ENCODE peak calls at places on chromosomes 2 and 18, in five cellular contexts. N, C, U, Q and Z are unnamed samples.

GRCh38 chr2:24313744-24314632 is 46.3 kb downstream of the ITSN2 start:
- DNase-seq in Q (no peak), C (no peak), N (no peak), U (no peak), Z (no peak)

GRCh38 chr18:74290831-74291770 is 662 bp downstream of the CYB5A start:
- DNase-seq in U (peak; percentile 71), Q (peak; percentile 79), N (no peak), C (no peak), Z (no peak)

GRCh38 chr2:11406492-11407381 is 59.2 kb downstream of the E2F6 start:
- DNase-seq in U (no peak), C (peak; percentile 53), N (no peak), Q (no peak), Z (no peak)

GRCh38 chr18:45670281-45670962 is 53.6 kb upstream of the SLC14A1 start:
- DNase-seq in Q (no peak), N (no peak), C (peak; percentile 53), U (no peak), Z (no peak)

GRCh38 chr18:63823516-63824219 is 48.5 kb downstream of the SERPINB7 start:
- DNase-seq in U (peak; percentile 40), Q (peak; percentile 51), N (no peak), C (peak; percentile 23), Z (no peak)

GRCh38 chr2:127103243-127104165 is 3.5 kb downstream of the BIN1 start:
- DNase-seq in C (peak; percentile 16), Q (no peak), N (no peak), U (no peak), Z (peak; percentile 57)

GRCh38 chr18:76055025-76055424 is 440.0 kb downstream of the ZNF516 start:
- DNase-seq in C (no peak), Q (no peak), U (no peak), N (no peak), Z (no peak)

GRCh38 chr2:106642679-106643078 is 155.5 kb downstream of the CD8B2 start:
- DNase-seq in Q (no peak), N (no peak), C (no peak), U (no peak), Z (no peak)

GRCh38 chr18:79936641-79937040 is 14.8 kb downstream of the SLC66A2 start:
- DNase-seq in U (no peak), Q (peak; percentile 34), C (peak; percentile 12), N (no peak), Z (peak; percentile 61)

GRCh38 chr2:182064024-182064880 is 78.6 kb downstream of the PPP1R1C start:
- DNase-seq in Q (no peak), C (peak; percentile 37), U (no peak), N (no peak), Z (no peak)

GRCh38 chr2:10709290-10709939 is 12.0 kb upstream of the ATP6V1C2 start:
- DNase-seq in Q (no peak), N (no peak), U (peak; percentile 56), C (no peak), Z (no peak)

GRCh38 chr2:212249451-212249850 is 289.2 kb downstream of the ERBB4 start:
- DNase-seq in Q (no peak), U (no peak), N (no peak), C (no peak), Z (no peak)

GRCh38 chr2:128602038-128602698 is 283.5 kb upstream of the HS6ST1 start:
- DNase-seq in C (no peak), Q (peak; percentile 24), N (no peak), U (no peak), Z (peak; percentile 26)

GRCh38 chr2:189512879-189513278 is 67.7 kb downstream of the SLC40A1 start:
- DNase-seq in C (no peak), Q (no peak), U (no peak), N (no peak), Z (no peak)

GRCh38 chr18:11501352-11501751 is 108.0 kb upstream of the SLC35G4 start:
- DNase-seq in Q (no peak), C (no peak), N (no peak), U (no peak), Z (no peak)
- H3K9me3 ChIP-seq in Q (no peaks in the 10 kb centered on the region), C (no peaks in the 10 kb centered on the region), N (no peaks in the 10 kb centered on the region), U (no peaks in the 10 kb centered on the region), Z (no peaks in the 10 kb centered on the region)

DNA sequence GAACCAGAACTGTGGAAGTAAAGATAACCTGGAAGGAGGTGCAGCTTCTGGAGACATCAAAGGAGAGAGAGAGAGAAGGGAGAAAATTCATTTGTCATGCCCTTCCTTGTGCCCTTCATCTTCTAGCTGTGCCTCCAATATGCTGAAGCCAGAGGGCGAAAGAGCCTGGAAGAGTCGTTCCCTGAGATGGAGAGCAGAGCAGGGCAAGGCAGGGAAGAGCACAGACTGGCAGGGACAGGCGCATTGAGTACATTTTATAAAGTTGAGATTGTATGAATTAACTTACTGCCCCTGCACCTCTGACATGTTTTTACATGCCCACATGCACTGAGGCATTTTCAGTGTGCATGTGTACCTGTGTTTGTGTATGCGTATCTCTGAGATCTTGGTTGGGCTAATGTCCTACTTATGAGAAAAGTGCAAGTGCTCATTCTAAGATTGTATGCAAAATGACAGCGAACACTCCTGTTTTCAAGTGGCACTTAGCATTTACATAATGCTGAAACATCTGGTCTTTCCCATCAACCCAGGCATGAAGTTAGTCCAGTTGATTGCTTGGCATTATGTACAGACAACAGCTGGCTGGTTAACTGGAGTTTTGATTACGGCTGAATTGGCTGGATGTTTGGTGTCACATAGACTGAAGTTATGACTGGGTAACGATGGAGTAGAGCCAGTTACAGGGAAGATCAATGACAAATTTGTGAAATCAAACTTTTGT is 23.7 kb upstream of the MMADHC start:
- DNase-seq in C (no peak), Q (no peak), U (peak; percentile 49), N (no peak), Z (no peak)
- TF ChIP-seq CTCF in C (no peak), Q (peak; percentile 14), U (peak; percentile 54), N (no peak), Z (no peak)

DNA sequence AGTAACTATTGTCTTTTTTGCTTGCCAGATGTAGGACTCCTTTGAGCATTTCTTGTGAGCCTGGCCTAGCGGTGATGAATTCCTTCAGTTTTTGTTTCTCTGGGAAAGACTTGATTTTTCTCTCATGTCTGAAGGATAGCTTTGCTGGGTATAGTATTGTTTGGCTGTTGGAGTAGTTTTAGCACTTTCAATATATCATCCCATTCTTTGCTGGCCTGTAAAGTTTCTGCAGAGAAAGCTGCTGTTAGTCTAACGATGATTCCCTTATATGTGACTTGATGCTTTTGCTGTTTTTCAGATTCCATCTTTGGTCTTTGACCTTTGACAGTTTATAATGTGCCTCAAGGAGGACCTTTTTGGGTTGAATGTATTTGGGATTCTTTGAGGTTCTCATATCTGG is 12.7 kb downstream of the ZDBF2 start:
- DNase-seq in C (no peak), Q (no peak), U (no peak), N (no peak), Z (no peak)
- H3K27ac ChIP-seq in C (no peak overlapping the region), Q (no peak overlapping the region), U (no peak overlapping the region), N (no peak overlapping the region), Z (no peak overlapping the region)

GRCh38 chr2:218582085-218582484 is 13.4 kb downstream of the CNOT9 start:
- DNase-seq in Q (no peak), U (no peak), C (no peak), N (no peak), Z (no peak)

GRCh38 chr2:218576854-218577253 is 8.2 kb downstream of the CNOT9 start:
- DNase-seq in C (no peak), N (no peak), Q (no peak), U (no peak), Z (no peak)

GRCh38 chr2:218578272-218578877 is 9.7 kb downstream of the CNOT9 start:
- DNase-seq in C (no peak), Q (no peak), U (no peak), N (no peak), Z (no peak)

DNA sequence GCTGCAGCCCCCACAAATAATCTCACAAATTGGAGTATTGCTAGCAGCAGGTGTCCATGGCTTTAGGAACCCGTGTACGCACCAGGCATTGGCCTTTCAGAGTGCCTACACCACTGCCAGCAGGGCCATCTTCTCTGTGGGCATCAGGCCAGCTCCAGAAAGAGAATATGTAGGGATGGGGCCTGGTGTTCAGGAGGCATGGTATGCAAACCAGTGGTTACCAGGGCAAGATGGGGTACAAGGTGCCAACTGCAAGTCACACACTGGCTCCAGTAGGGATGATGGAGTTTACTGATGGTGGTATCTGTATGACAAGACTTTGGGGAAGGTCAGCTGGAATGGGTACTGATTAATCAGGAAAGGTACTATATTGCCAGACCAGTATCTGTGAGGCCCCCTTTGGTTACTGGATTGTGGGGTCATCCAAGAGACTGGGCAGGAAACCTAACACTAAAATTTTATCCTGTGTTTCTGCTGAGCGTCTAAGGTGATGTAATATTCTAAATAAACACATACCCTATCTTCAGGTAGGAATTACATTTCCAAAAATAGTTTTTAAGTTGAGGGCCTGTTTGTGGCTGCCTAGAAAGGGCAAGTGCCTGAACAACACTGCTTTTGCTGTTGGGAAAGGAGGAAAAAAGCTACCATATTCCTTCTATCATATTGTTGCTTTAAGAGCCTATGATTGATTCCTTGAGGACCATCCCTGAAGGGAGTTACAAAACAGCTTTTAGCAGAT is 9.0 kb downstream of the CNOT9 start:
- DNase-seq in N (no peak), U (no peak), Q (no peak), C (no peak), Z (no peak)
- H3K9me3 ChIP-seq in N (no peaks in the 10 kb centered on the region), U (no peaks in the 10 kb centered on the region), Q (no peaks in the 10 kb centered on the region), C (no peaks in the 10 kb centered on the region), Z (no peaks in the 10 kb centered on the region)

GRCh38 chr2:74474899-74475298 is 2.4 kb upstream of the MRPL53 start:
- DNase-seq in Q (no peak), N (no peak), U (peak; percentile 32), C (no peak), Z (no peak)
- TF ChIP-seq CTCF in Q (no peak), N (peak; percentile 40), U (peak; percentile 48), C (no peak), Z (no peak)